ENCODE peak calls at places on chromosomes 2 and 18, in seven cellular contexts. Q is PC-3, W is endodermal cell, C is neuronal stem cell, A is GM23248, J is HCT116, E is HepG2. D is an unnamed sample.

GRCh38 chr2:88614497-88615157 is 12.6 kb downstream of the EIF2AK3 start:
- DNase-seq in J (no peak), W (no peak), C (no peak), A (no peak), E (no peak), Q (no peak), D (no peak)

GRCh38 chr2:220660277-220661155 is 911.6 kb downstream of the EPHA4 start:
- DNase-seq in A (no peak), Q (peak; percentile 50), E (no peak), C (no peak), W (no peak), J (no peak), D (no peak)

GRCh38 chr2:119174216-119174992 is 15.9 kb upstream of the C1QL2 start:
- DNase-seq in C (peak; percentile 27), Q (peak; percentile 55), E (peak; percentile 37), J (peak; percentile 41), A (peak; percentile 54), W (peak; percentile 91), D (no peak)

GRCh38 chr2:7430869-7431641 is 513.8 kb downstream of the RNF144A start:
- DNase-seq in Q (peak; percentile 61), C (peak; percentile 35), E (no peak), J (no peak), W (peak; percentile 88), A (no peak), D (peak; percentile 83)

GRCh38 chr2:199757466-199757865 is 93.5 kb downstream of the FTCDNL1 start:
- DNase-seq in W (no peak), J (no peak), Q (no peak), A (peak; percentile 29), E (no peak), C (no peak), D (no peak)

GRCh38 chr2:8594731-8595427 is 87.0 kb upstream of the ID2 start:
- DNase-seq in A (peak; percentile 53), Q (no peak), J (no peak), W (no peak), C (no peak), E (no peak), D (no peak)

GRCh38 chr18:35282353-35282752 is 7.7 kb downstream of the ZSCAN30 start:
- DNase-seq in J (no peak), C (no peak), W (no peak), Q (peak; percentile 72), A (peak; percentile 94), E (peak; percentile 8), D (no peak)

GRCh38 chr2:76193098-76193497 is 482.4 kb upstream of the GCFC2 start:
- DNase-seq in E (peak; percentile 70), Q (no peak), J (no peak), W (no peak), C (no peak), A (no peak), D (no peak)

GRCh38 chr18:35290070-35290735 is at the start of gene ZSCAN30:
- DNase-seq in Q (peak; percentile 79), A (peak; percentile 96), J (peak; percentile 91), E (peak; percentile 90), W (peak; percentile 99), C (peak; percentile 92), D (peak; percentile 84)

GRCh38 chr2:235551965-235552364 is 58.1 kb downstream of the AGAP1 start:
- DNase-seq in J (peak; percentile 22), W (peak; percentile 88), C (peak; percentile 9), E (peak; percentile 81), Q (peak; percentile 71), A (peak; percentile 53), D (peak; percentile 68)

DNA sequence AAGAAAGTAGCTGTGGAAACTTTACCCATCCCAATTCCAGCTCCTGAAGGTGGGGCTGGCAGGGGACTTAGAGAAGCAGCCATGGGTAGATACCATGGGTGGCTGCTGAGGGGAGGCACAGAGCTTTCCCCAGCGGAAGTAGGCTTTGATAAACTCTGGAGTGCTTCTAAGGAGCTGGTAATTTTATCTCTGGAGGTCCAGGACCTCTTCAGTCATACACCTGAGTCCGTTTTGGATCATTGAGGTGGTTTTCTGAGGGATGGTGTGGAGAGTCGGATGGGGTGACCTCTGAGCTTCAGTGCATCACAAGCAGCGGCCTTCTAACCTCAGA is 36.7 kb upstream of the BMP10 start:
- DNase-seq in J (no peak), Q (no peak), C (no peak), A (no peak), W (no peak), E (no peak), D (no peak)
- H3K9ac ChIP-seq in J (no peak overlapping the region), Q (no peak overlapping the region), C (no peak overlapping the region), A (no peak overlapping the region), W (no peak overlapping the region), E (no peak overlapping the region), D (no peak overlapping the region)

GRCh38 chr2:189545424-189545823 is 35.2 kb downstream of the SLC40A1 start:
- DNase-seq in Q (no peak), C (no peak), W (no peak), E (no peak), J (no peak), A (no peak), D (no peak)

GRCh38 chr2:189552334-189552990 is 28.1 kb downstream of the SLC40A1 start:
- DNase-seq in W (no peak), E (peak; percentile 65), J (no peak), Q (no peak), C (no peak), A (no peak), D (no peak)

GRCh38 chr2:189551808-189552207 is 28.8 kb downstream of the SLC40A1 start:
- DNase-seq in J (no peak), A (no peak), Q (no peak), W (no peak), E (no peak), C (no peak), D (no peak)

GRCh38 chr2:189549440-189549832 is 31.1 kb downstream of the SLC40A1 start:
- DNase-seq in E (no peak), J (no peak), Q (no peak), W (no peak), C (no peak), A (peak; percentile 32), D (no peak)

GRCh38 chr2:189548686-189549439 is 31.7 kb downstream of the SLC40A1 start:
- DNase-seq in J (no peak), A (no peak), E (peak; percentile 79), C (no peak), Q (peak; percentile 70), W (no peak), D (no peak)
- H3K9ac ChIP-seq in J (no peak overlapping the region), A (no peak overlapping the region), E (peak overlapping the region; percentile 17), C (no peak overlapping the region), Q (no peak overlapping the region), W (no peak overlapping the region), D (no peak overlapping the region)

DNA sequence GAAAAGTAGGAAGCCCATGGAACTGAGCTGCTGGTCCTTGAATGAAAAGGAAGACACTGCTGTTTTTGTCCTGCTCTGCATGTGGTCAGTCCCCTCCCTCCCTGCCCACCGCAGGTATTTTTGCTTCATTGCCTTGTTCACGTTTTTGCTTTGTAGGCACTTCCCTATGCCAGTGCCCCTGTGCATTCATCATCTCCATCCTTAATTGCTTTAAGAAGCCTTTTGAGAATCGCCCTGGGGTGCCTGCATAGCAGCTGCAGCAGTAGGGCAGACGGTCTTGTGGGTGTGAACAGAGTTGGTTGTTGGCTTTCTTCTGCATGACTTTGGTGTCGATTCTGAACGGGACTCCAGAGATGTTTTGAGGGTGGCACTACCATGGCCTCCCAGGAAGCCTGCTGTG is 97.0 kb downstream of the CABLES1 start:
- DNase-seq in A (no peak), W (no peak), C (no peak), Q (no peak), J (no peak), E (no peak), D (no peak)
- H3K9ac ChIP-seq in A (peak overlapping the region; percentile 47), W (no peak overlapping the region), C (no peak overlapping the region), Q (no peak overlapping the region), J (no peak overlapping the region), E (no peak overlapping the region), D (no peak overlapping the region)

GRCh38 chr18:77099501-77100370 is 32.8 kb downstream of the MBP start:
- DNase-seq in E (no peak), W (peak; percentile 68), C (no peak), A (no peak), Q (no peak), J (no peak), D (no peak)
- H3K9ac ChIP-seq in E (no peak overlapping the region), W (no peak overlapping the region), C (no peak overlapping the region), A (no peak overlapping the region), Q (no peak overlapping the region), J (no peak overlapping the region), D (no peak overlapping the region)

D was measured in NT2/D1.